ENCODE peak calls at places on chromosomes 5 and 9, in six cellular contexts. R is AG20443, Q is heart left ventricle, B is A172, W is GM06990, C is right atrium auricular region. P is an unnamed sample.

GRCh38 chr5:72692273-72692672 is 124.2 kb upstream of the TNPO1 start:
- DNase-seq in B (no peak), C (no peak), Q (no peak), W (no peak), R (peak), P (no peak)

GRCh38 chr9:74742176-74742575 is 145.5 kb downstream of the TRPM6 start:
- DNase-seq in C (no peak), R (no peak), W (no peak), B (no peak), Q (no peak), P (no peak)

GRCh38 chr5:55853271-55853670 is 2.1 kb downstream of the IL31RA start:
- DNase-seq in B (no peak), W (no peak), C (no peak), Q (no peak), R (no peak), P (no peak)

GRCh38 chr9:130110596-130111021 is 56.9 kb downstream of the GPR107 start:
- DNase-seq in B (peak), C (no peak), W (no peak), Q (no peak), R (no peak), P (no peak)

GRCh38 chr5:6766558-6767191 is 53.4 kb downstream of the TENT4A start:
- DNase-seq in W (no peak), R (peak), C (peak), B (peak), Q (peak), P (peak)

GRCh38 chr5:144072518-144072927 is 97.9 kb downstream of the YIPF5 start:
- DNase-seq in W (no peak), R (peak), Q (no peak), B (peak), C (no peak), P (no peak)

GRCh38 chr5:58674711-58675110 is 91.8 kb downstream of the RAB3C start:
- DNase-seq in C (no peak), B (no peak), R (no peak), Q (no peak), W (no peak), P (no peak)

GRCh38 chr9:79362100-79363081 is 209.4 kb upstream of the TLE4 start:
- DNase-seq in B (peak), C (no peak), Q (no peak), W (no peak), R (no peak), P (no peak)

GRCh38 chr5:135230326-135230925 is 168.6 kb downstream of the MACROH2A1 start:
- DNase-seq in B (no peak), Q (peak), W (no peak), R (peak), C (peak), P (no peak)

GRCh38 chr5:84816160-84816559 is 431.5 kb upstream of the EDIL3 start:
- DNase-seq in B (no peak), W (no peak), Q (no peak), R (no peak), C (no peak), P (no peak)

GRCh38 chr9:137268538-137269201 is 8.9 kb upstream of the TOR4A start:
- DNase-seq in C (no peak), Q (no peak), B (no peak), W (no peak), R (no peak), P (no peak)

GRCh38 chr9:2465921-2466460 is 155.6 kb upstream of the VLDLR start:
- DNase-seq in R (no peak), W (peak), C (no peak), B (no peak), Q (no peak), P (no peak)

GRCh38 chr9:107438211-107439030 is 51.1 kb downstream of the KLF4 start:
- DNase-seq in C (no peak), Q (no peak), W (no peak), R (no peak), B (peak), P (no peak)

GRCh38 chr5:53481887-53482716 is 1.7 kb downstream of the FST start:
- DNase-seq in Q (peak), C (peak), R (peak), W (peak), B (peak), P (no peak)

GRCh38 chr5:95261369-95262175 is 23.3 kb downstream of the MCTP1 start:
- DNase-seq in W (no peak), R (peak), Q (no peak), B (peak), C (no peak), P (no peak)

GRCh38 chr9:75683591-75683990 is 206.9 kb upstream of the PCSK5 start:
- DNase-seq in Q (no peak), B (no peak), W (no peak), R (no peak), C (no peak), P (no peak)

GRCh38 chr9:6680797-6681146 is 35.2 kb upstream of the GLDC start:
- DNase-seq in Q (peak), B (peak), R (peak), C (no peak), W (no peak), P (no peak)

GRCh38 chr5:135308752-135309151 is 90.3 kb downstream of the MACROH2A1 start:
- DNase-seq in R (peak), B (peak), C (no peak), Q (no peak), W (no peak), P (no peak)

GRCh38 chr9:35350827-35351549 is 138.9 kb upstream of the RUSC2 start:
- DNase-seq in Q (no peak), W (no peak), C (no peak), R (no peak), B (no peak), P (no peak)

GRCh38 chr9:109040571-109040970 is 27.3 kb upstream of the CTNNAL1 start:
- DNase-seq in Q (no peak), W (no peak), C (no peak), B (no peak), R (no peak), P (no peak)

GRCh38 chr9:68416891-68417570 is 60.6 kb downstream of the PGM5 start:
- DNase-seq in C (no peak), B (no peak), Q (no peak), R (no peak), W (no peak), P (no peak)

GRCh38 chr5:173472164-173472563 is 143.9 kb upstream of the STC2 start:
- DNase-seq in W (no peak), B (peak), Q (no peak), C (peak), R (peak), P (no peak)

GRCh38 chr9:92444841-92445240 is 20.6 kb upstream of the OMD start:
- DNase-seq in W (no peak), C (no peak), R (no peak), B (no peak), Q (no peak), P (no peak)

GRCh38 chr9:131727795-131728545 is 11.9 kb downstream of the RAPGEF1 start:
- DNase-seq in W (peak), R (no peak), C (no peak), B (no peak), Q (no peak), P (no peak)

GRCh38 chr9:124574944-124575343 is 67.7 kb upstream of the NR5A1 start:
- DNase-seq in Q (no peak), R (peak), W (no peak), B (peak), C (no peak), P (no peak)

GRCh38 chr5:143186623-143187022 is 216.9 kb downstream of the NR3C1 start:
- DNase-seq in Q (no peak), C (no peak), R (no peak), W (no peak), B (no peak), P (no peak)

GRCh38 chr5:56659991-56660390 is 155.4 kb upstream of the MAP3K1 start:
- DNase-seq in C (no peak), B (no peak), R (no peak), Q (no peak), W (no peak), P (no peak)

GRCh38 chr5:96146675-96147074 is 185.0 kb upstream of the ELL2 start:
- DNase-seq in B (peak), R (peak), W (peak), Q (no peak), C (no peak), P (no peak)

GRCh38 chr5:35665066-35665465 is 47.4 kb downstream of the SPEF2 start:
- DNase-seq in Q (no peak), B (no peak), W (no peak), R (no peak), C (no peak), P (no peak)

P was measured in glomerular endothelial cell.